ENCODE peak calls at places on chromosomes 7 and 10, in five cellular contexts. X, K, F, V and M are unnamed samples.
A peak's percentile ranks its signal among the peaks of the same experiment; 100 is the strongest.

GRCh38 chr7:11895352-11895751 is 63.4 kb upstream of the THSD7A start:
- DNase-seq in V (no peak), F (no peak), K (no peak), X (no peak), M (no peak)

GRCh38 chr10:124348801-124349200 is 69.9 kb downstream of the OAT start:
- DNase-seq in K (no peak), X (no peak), V (no peak), F (no peak), M (no peak)

GRCh38 chr7:88224596-88225275 is 4.9 kb upstream of the SRI start:
- DNase-seq in K (peak; percentile 21), V (no peak), X (no peak), F (no peak), M (no peak)

GRCh38 chr7:12942599-12942998 is 255.2 kb downstream of the ARL4A start:
- DNase-seq in K (peak; percentile 45), V (no peak), F (no peak), X (no peak), M (no peak)

GRCh38 chr10:92181575-92181974 is 109.3 kb downstream of the CPEB3 start:
- DNase-seq in K (no peak), V (no peak), F (no peak), X (no peak), M (no peak)

GRCh38 chr7:55365103-55365679 is at the start of gene LANCL2:
- DNase-seq in K (no peak), V (peak; percentile 56), X (peak; percentile 9), F (no peak), M (peak; percentile 50)

GRCh38 chr10:8061274-8062211 is 7.1 kb downstream of the GATA3 start:
- DNase-seq in V (no peak), K (no peak), X (no peak), F (no peak), M (no peak)

GRCh38 chr10:122344741-122345258 is 29.7 kb upstream of the PLEKHA1 start:
- DNase-seq in K (no peak), V (no peak), F (no peak), X (no peak), M (peak; percentile 44)

GRCh38 chr10:68095176-68095575 is 14.1 kb upstream of the MYPN start:
- DNase-seq in F (no peak), V (no peak), K (peak; percentile 67), X (no peak), M (no peak)

GRCh38 chr7:17371656-17372524 is 73.4 kb downstream of the AHR start:
- DNase-seq in V (no peak), F (no peak), X (no peak), K (peak; percentile 92), M (no peak)

GRCh38 chr7:27690649-27691048 is 28.0 kb upstream of the HIBADH start:
- DNase-seq in F (no peak), X (no peak), V (no peak), K (no peak), M (no peak)

GRCh38 chr10:35495521-35496238 is 109.5 kb upstream of the GJD4 start:
- DNase-seq in K (no peak), V (no peak), X (no peak), F (no peak), M (no peak)

GRCh38 chr7:127885843-127886242 is 145.4 kb downstream of the LRRC4 start:
- DNase-seq in F (no peak), V (peak; percentile 77), X (no peak), K (no peak), M (no peak)

DNA sequence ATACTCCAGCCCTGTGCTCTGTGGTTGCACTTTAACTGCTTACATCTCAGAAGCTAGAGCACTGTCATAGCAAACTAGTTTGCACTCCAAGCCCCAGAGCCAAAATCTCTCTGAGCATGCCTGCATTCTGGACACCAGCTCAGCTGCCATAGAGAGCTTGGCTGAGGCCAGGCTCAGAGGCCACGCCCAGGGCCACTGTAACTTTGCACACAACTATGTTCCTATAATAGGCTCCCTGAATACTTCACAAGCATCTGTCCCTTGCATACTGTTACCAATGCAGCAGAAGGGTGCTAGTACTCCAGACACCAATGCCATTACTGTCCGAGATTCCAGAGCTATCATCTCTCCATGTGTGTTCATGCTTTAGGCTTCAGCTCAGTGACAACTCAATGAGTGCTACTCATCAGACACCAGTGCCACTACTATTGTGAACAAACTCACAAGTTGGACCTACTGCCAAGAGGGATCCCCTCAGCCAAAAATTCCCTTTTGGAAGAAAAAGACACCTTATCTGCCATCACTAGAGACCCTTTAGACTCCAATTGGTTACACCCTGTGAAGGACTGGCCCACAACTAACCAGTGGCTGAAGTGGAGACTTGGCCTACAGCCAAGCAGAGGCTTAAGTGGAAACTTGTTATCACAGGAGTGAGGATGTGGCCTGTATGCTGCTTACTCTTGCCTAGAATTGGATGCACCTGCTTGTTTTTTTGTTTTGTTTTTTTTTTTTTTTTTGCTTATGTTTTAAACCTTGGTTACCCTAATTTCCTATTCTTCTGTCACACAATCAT is 211.6 kb upstream of the MAGI2 start:
- DNase-seq in X (no peak), V (no peak), K (no peak), F (no peak), M (no peak)
- H3K4me3 ChIP-seq in X (no peak overlapping the region), V (no peak overlapping the region), K (no peak overlapping the region), F (no peak overlapping the region), M (no peak overlapping the region)

GRCh38 chr10:21084700-21085099 is 187.6 kb upstream of the NEBL start:
- DNase-seq in X (no peak), F (no peak), V (no peak), K (no peak), M (no peak)
- TF ChIP-seq EP300 in X (no peak), F (no peak), V (no peak), K (no peak), M (no peak)

DNA sequence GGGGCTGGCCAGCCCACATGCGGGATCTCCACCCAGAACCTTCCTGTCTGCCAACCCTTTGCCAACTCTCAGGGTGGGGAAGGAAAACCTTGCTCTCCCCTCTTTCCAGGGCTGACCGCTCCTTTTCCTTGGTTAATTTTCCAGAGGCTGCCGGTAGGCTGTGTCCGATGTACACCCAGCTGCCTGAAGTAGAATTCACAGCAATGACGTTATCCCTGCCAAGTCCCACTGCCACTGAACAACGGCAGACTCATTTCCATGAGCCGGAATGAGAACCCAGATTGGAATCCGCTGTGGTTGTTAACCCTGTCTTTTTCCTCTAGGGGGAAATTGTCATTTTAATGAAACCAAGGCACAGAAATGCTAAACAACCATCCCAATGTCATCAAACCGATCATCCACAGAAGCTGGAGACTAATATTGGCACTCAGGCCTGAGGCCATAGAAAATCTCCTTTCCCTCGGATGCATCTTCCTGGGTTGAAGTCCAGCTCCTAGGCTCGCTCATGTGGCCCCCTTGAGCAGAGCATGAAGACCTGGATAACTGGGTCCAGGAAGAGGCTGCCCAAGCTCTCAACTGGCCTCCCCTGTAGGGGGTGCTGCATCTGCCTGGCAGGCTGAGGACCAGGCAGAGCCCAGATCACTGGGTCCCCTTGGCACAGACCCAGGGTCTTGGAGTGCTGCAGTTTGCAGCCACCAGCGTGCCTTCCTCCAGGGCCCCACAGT is 30.4 kb downstream of the KLRG2 start:
- DNase-seq in F (no peak), K (no peak), X (no peak), V (no peak), M (no peak)
- TF ChIP-seq CTCF in F (no peak), K (no peak), X (no peak), V (peak; percentile 31), M (no peak)

GRCh38 chr10:89644967-89645741 is at the start of gene PANK1:
- DNase-seq in K (peak; percentile 84), X (peak; percentile 65), V (peak; percentile 66), F (peak; percentile 72), M (peak; percentile 78)

GRCh38 chr10:89649051-89649450 is 4.0 kb upstream of the PANK1 start:
- DNase-seq in F (no peak), X (no peak), V (no peak), K (no peak), M (no peak)

GRCh38 chr10:89645742-89646172 is 715 bp upstream of the PANK1 start:
- DNase-seq in F (no peak), V (no peak), K (no peak), X (no peak), M (no peak)

GRCh38 chr10:89648074-89648473 is 3.0 kb upstream of the PANK1 start:
- DNase-seq in X (no peak), V (no peak), K (no peak), F (no peak), M (no peak)

DNA sequence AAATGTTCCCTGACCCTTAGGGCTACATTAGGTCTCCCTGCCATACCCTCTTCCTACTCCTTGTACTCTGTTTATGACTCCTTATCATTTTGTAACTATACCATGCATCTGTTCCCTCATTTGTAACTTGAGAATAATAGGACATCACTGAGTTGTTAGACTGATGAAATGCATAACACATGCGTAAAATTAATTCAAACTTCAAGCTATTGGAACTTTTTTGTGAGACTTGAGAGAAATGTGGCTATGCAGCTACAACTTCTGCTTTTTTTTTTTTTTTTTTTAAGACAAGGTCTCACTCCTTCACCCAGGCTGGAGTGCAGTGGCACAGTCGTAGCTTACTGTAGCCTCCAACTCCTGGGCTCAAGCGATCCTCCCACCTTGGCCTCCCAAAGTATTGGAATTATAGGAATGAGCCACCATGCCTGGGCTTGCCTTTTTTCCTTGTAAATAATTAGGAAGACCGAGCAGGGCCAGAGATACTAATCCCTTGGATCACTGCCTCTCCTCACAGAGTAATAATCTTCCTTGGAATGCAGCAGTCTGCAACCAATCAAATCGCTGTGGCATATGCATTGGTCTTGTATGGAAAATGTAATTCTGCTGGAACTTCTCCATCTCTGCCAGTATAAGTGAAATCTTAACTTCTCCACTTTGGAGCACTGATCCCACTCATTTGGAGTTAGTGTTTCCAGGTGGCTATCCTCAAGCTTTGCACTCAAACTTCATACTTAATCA is 2.0 kb upstream of the PANK1 start:
- DNase-seq in X (no peak), F (no peak), K (no peak), V (no peak), M (no peak)
- H3K4me3 ChIP-seq in X (no peak overlapping the region), F (no peak overlapping the region), K (no peak overlapping the region), V (no peak overlapping the region), M (no peak overlapping the region)

GRCh38 chr10:93751074-93751572 is 6.6 kb upstream of the LGI1 start:
- DNase-seq in V (no peak), K (no peak), F (no peak), X (no peak), M (no peak)
- TF ChIP-seq EP300 in V (no peak), K (no peak), F (no peak), X (no peak), M (no peak)

GRCh38 chr10:73781879-73782748 is at the start of gene CHCHD1:
- DNase-seq in X (peak; percentile 94), K (peak; percentile 85), F (peak; percentile 94), V (peak; percentile 95), M (peak; percentile 91)
- TF ChIP-seq CTCF in X (no peak), K (no peak), F (no peak), V (no peak), M (no peak)

GRCh38 chr7:47149971-47150370 is 431.9 kb downstream of the TNS3 start:
- DNase-seq in K (no peak), X (no peak), F (no peak), V (no peak), M (no peak)
- H3K4me3 ChIP-seq in K (no peak overlapping the region), X (no peak overlapping the region), F (no peak overlapping the region), V (no peak overlapping the region), M (no peak overlapping the region)

DNA sequence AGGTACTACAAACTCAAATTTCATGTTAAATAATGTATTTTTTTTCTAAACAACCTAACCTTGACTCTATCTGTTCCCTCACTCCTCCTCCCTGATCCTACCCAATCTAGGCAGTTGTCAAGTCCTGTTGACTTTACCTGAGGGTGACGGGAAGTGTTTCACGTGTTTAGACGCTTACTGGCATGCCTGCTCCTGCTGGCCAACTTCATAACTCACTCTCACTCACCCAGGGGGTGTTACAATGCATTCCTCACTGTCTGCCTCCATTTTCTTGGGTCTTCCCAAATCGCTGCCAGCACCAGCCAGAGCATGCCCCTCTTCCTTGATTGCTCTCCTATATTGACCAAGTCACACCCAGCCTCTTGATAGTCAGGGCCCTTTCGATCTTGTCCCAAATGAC is 28.3 kb downstream of the CRCP start:
- DNase-seq in F (no peak), K (no peak), V (no peak), X (no peak), M (no peak)
- TF ChIP-seq EP300 in F (no peak), K (no peak), V (no peak), X (no peak), M (no peak)

GRCh38 chr7:94223375-94224084 is 171.2 kb upstream of the COL1A2 start:
- DNase-seq in F (no peak), K (peak; percentile 75), V (no peak), X (no peak), M (no peak)
- TF ChIP-seq CTCF in F (no peak), K (peak; percentile 62), V (no peak), X (no peak), M (no peak)